ENCODE peak calls at places on chromosome 9, in four cellular contexts. J, B, W and D are unnamed samples.

GRCh38 chr9:89448381-89448780 is 49.5 kb downstream of the SEMA4D start:
- DNase-seq in J (no peak), B (no peak), W (peak), D (peak)

GRCh38 chr9:110069326-110070248 is 138.4 kb downstream of the C9orf152 start:
- DNase-seq in J (no peak), B (no peak), W (no peak), D (no peak)

GRCh38 chr9:119836036-119836435 is 466.8 kb upstream of the BRINP1 start:
- DNase-seq in W (no peak), J (no peak), B (no peak), D (no peak)

GRCh38 chr9:109940536-109940935 is 160.5 kb downstream of the PALM2AKAP2 start:
- DNase-seq in W (no peak), B (no peak), J (no peak), D (no peak)

GRCh38 chr9:121299467-121300282 is 31.7 kb downstream of the GSN start:
- DNase-seq in W (peak), B (no peak), J (peak), D (peak)

GRCh38 chr9:33850677-33851076 is 33.7 kb downstream of the UBE2R2 start:
- DNase-seq in J (no peak), B (no peak), W (no peak), D (no peak)

GRCh38 chr9:120161801-120162200 is 418.2 kb downstream of the CDK5RAP2 start:
- DNase-seq in W (no peak), B (no peak), J (no peak), D (no peak)

GRCh38 chr9:136117291-136118060 is 1.2 kb downstream of the TMEM250 start:
- DNase-seq in B (no peak), W (no peak), J (no peak), D (peak)

GRCh38 chr9:75001719-75002421 is 26.2 kb downstream of the CARNMT1 start:
- DNase-seq in W (no peak), J (no peak), B (no peak), D (no peak)

GRCh38 chr9:2583308-2584013 is 38.1 kb upstream of the VLDLR start:
- DNase-seq in J (no peak), B (no peak), W (no peak), D (peak)

GRCh38 chr9:119333507-119334229 is 35.6 kb downstream of the BRINP1 start:
- DNase-seq in J (no peak), W (no peak), B (no peak), D (no peak)

GRCh38 chr9:95349109-95350038 is 31.9 kb upstream of the FANCC start:
- DNase-seq in J (no peak), W (no peak), B (no peak), D (no peak)

GRCh38 chr9:107131108-107131799 is 151.8 kb upstream of the RAD23B start:
- DNase-seq in W (no peak), B (no peak), J (no peak), D (no peak)

GRCh38 chr9:34010979-34011378 is 37.7 kb downstream of the UBAP2 start:
- DNase-seq in W (no peak), J (no peak), B (no peak), D (peak)

GRCh38 chr9:89798546-89799120 is 193.8 kb downstream of the GADD45G start:
- DNase-seq in J (no peak), W (no peak), B (no peak), D (no peak)

GRCh38 chr9:2014696-2015580 is at the start of gene SMARCA2:
- DNase-seq in J (peak), B (peak), W (peak), D (peak)

GRCh38 chr9:88221110-88221509 is 82.8 kb upstream of the SPATA31C2 start:
- DNase-seq in W (no peak), J (no peak), B (no peak), D (no peak)

GRCh38 chr9:134602547-134603362 is 38.8 kb upstream of the COL5A1 start:
- DNase-seq in J (peak), W (no peak), B (no peak), D (no peak)

GRCh38 chr9:77417570-77417969 is 230.6 kb downstream of the GNA14 start:
- DNase-seq in B (no peak), W (no peak), J (no peak), D (no peak)

GRCh38 chr9:83219924-83220438 is 157.0 kb upstream of the RASEF start:
- DNase-seq in W (no peak), B (no peak), J (no peak), D (no peak)

GRCh38 chr9:27569406-27569805 is 3.9 kb downstream of the C9orf72 start:
- DNase-seq in W (no peak), J (no peak), B (no peak), D (no peak)

GRCh38 chr9:130327070-130327780 is 61.7 kb downstream of the HMCN2 start:
- DNase-seq in W (no peak), B (no peak), J (no peak), D (peak)

GRCh38 chr9:32069169-32069813 is 315.2 kb upstream of the ACO1 start:
- DNase-seq in J (no peak), B (no peak), W (no peak), D (no peak)

GRCh38 chr9:92728831-92729734 is 35.5 kb downstream of the BICD2 start:
- DNase-seq in W (no peak), B (no peak), J (no peak), D (no peak)
- TF ChIP-seq CTCF in W (peak), B (no peak), J (no peak), D (no peak)

DNA sequence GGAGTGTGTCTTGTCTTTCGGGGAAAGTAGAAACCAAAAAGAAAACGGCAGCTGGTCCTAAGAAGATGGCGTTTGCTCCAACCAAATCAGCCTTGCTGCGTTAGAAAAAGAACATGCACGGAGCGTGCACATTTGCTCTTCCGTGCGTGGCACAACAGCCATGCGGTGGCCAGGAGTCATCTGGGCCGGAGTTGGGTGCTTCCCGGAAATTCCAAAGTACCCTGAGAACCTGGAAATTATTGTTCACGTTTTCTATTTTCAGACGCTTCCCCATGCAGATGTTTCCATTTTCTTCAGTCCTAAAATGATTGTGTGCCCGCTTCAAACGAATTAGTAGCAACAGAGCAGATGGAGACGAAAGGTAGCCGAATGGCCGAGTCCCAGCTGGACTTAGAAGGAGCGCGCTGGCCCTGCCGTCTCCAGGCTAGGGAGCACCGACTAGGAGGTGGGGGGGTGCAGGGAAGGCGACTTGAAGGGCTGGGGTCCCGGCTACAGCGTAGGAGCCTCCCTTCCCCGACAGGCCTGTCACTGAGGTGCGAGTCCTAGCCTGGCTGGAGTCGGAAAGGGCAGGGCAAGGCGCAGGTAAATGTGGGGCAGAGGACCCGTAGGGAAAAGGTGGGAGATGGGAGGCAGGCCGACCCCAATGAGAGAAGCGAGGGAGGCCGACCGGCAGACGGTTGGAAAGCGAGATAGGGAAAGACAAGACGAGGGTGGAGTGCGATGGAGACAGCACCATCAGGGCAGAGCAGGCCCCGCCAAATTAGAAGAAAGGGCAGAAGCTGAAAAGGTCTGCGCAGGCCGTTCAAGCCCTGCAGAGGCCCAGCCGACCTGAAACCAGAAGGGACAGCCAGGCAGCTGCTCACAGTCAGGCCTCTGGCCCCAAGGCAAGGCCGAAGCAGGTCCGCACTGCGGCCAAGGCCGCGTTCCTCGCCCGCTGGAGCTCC is 1.4 kb downstream of the BARX1 start:
- DNase-seq in B (no peak), J (no peak), W (no peak), D (no peak)
- TF ChIP-seq CTCF in B (no peak), J (no peak), W (no peak), D (no peak)

GRCh38 chr9:124267271-124267807 is 9.6 kb downstream of the NEK6 start:
- DNase-seq in B (no peak), J (peak), W (no peak), D (peak)
- TF ChIP-seq CTCF in B (no peak), J (no peak), W (no peak), D (no peak)

GRCh38 chr9:86891886-86892437 is 55.3 kb downstream of the GAS1 start:
- DNase-seq in J (no peak), W (no peak), B (no peak), D (no peak)

GRCh38 chr9:86892576-86892975 is 54.7 kb downstream of the GAS1 start:
- DNase-seq in J (no peak), B (no peak), W (no peak), D (no peak)

GRCh38 chr9:86891091-86891490 is 56.2 kb downstream of the GAS1 start:
- DNase-seq in J (no peak), W (no peak), B (no peak), D (no peak)

GRCh38 chr9:86893811-86894490 is 53.4 kb downstream of the GAS1 start:
- DNase-seq in W (no peak), B (no peak), J (no peak), D (no peak)
- TF ChIP-seq CTCF in W (no peak), B (no peak), J (no peak), D (no peak)

GRCh38 chr9:132645306-132645705 is 24.5 kb downstream of the DDX31 start:
- DNase-seq in B (no peak), J (no peak), W (no peak), D (no peak)

GRCh38 chr9:132646726-132647125 is 23.1 kb downstream of the DDX31 start:
- DNase-seq in J (no peak), B (no peak), W (no peak), D (no peak)

GRCh38 chr9:132645711-132646110 is 24.1 kb downstream of the DDX31 start:
- DNase-seq in B (no peak), W (no peak), J (no peak), D (no peak)

GRCh38 chr9:132641216-132641615 is 28.6 kb downstream of the DDX31 start:
- DNase-seq in J (no peak), W (no peak), B (no peak), D (no peak)

GRCh38 chr9:132644251-132644650 is 25.5 kb downstream of the DDX31 start:
- DNase-seq in J (no peak), W (no peak), B (no peak), D (peak)
- TF ChIP-seq CTCF in J (no peak), W (peak), B (no peak), D (peak)

DNA sequence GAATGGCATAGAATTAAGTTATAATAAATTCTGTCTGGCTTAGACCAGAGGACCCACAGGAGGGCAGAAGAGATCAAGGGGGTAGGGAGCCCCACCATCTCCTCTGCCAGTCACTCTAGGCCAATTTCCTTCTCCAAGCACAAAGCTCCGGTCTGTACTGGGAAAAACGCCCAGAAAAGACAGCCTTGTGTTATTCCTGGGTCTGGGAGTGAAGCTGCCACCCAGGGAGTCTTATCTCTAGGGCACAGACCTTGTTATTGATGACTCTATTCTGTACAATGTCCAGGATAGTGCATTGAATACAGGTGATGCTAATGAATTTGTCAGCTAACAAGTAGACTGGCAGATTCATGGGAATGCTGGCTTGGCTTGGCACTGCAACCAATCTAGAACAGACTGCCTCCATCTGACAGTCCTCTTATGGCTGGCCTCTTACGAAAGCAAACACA is 60.7 kb downstream of the MED27 start:
- DNase-seq in B (no peak), J (no peak), W (no peak), D (no peak)
- TF ChIP-seq CTCF in B (no peak), J (no peak), W (no peak), D (no peak)

GRCh38 chr9:79757906-79758669 is 186.3 kb downstream of the TLE4 start:
- DNase-seq in J (no peak), W (no peak), B (no peak), D (no peak)
- TF ChIP-seq CTCF in J (no peak), W (peak), B (no peak), D (no peak)

GRCh38 chr9:35726876-35727438 is 5.0 kb downstream of the TLN1 start:
- DNase-seq in W (no peak), J (no peak), B (no peak), D (peak)
- TF ChIP-seq CTCF in W (no peak), J (no peak), B (no peak), D (peak)

GRCh38 chr9:105281272-105281671 is 36.8 kb downstream of the SLC44A1 start:
- DNase-seq in W (no peak), J (no peak), B (no peak), D (no peak)

GRCh38 chr9:105282870-105283621 is 38.6 kb downstream of the SLC44A1 start:
- DNase-seq in W (no peak), J (no peak), B (no peak), D (no peak)

GRCh38 chr9:105280730-105281129 is 36.3 kb downstream of the SLC44A1 start:
- DNase-seq in J (no peak), B (no peak), W (no peak), D (no peak)

GRCh38 chr9:105283795-105284194 is 39.3 kb downstream of the SLC44A1 start:
- DNase-seq in B (no peak), W (no peak), J (no peak), D (no peak)

GRCh38 chr9:105281926-105282325 is 37.5 kb downstream of the SLC44A1 start:
- DNase-seq in B (no peak), W (no peak), J (no peak), D (no peak)
- TF ChIP-seq CTCF in B (no peak), W (no peak), J (no peak), D (no peak)

GRCh38 chr9:125604189-125604588 is 102.8 kb downstream of the MAPKAP1 start:
- DNase-seq in B (no peak), W (no peak), J (no peak), D (no peak)
- TF ChIP-seq CTCF in B (no peak), W (no peak), J (no peak), D (no peak)